ENCODE peak calls at places on chromosome 1, in four cellular contexts. One of them, this sample, is unnamed.

GRCh38 chr1:1203561-1204424 is 2.6 kb downstream of the TNFRSF18 start:
- DNase-seq in uterus: no peak
- DNase-seq in CD8-positive, alpha-beta T cell: no peak
- DNase-seq in cardiac muscle cell: no peak
- DNase-seq in this sample: peak; percentile 43

GRCh38 chr1:9873385-9873784 is 36.7 kb downstream of the CTNNBIP1 start:
- DNase-seq in uterus: no peak
- DNase-seq in CD8-positive, alpha-beta T cell: no peak
- DNase-seq in cardiac muscle cell: no peak
- DNase-seq in this sample: peak; percentile 89

GRCh38 chr1:151146072-151146415 is 387 bp downstream of the SEMA6C start:
- DNase-seq in uterus: no peak
- DNase-seq in CD8-positive, alpha-beta T cell: no peak
- DNase-seq in cardiac muscle cell: no peak
- DNase-seq in this sample: no peak

GRCh38 chr1:159883134-159883533 is 16.8 kb downstream of the CFAP45 start:
- DNase-seq in uterus: no peak
- DNase-seq in CD8-positive, alpha-beta T cell: no peak
- DNase-seq in cardiac muscle cell: no peak
- DNase-seq in this sample: no peak

GRCh38 chr1:211637066-211637465 is 38.4 kb downstream of the NEK2 start:
- DNase-seq in uterus: no peak
- DNase-seq in CD8-positive, alpha-beta T cell: no peak
- DNase-seq in cardiac muscle cell: no peak
- DNase-seq in this sample: no peak

GRCh38 chr1:150148834-150149489 is 754 bp upstream of the PLEKHO1 start:
- DNase-seq in uterus: peak; percentile 40
- DNase-seq in CD8-positive, alpha-beta T cell: no peak
- DNase-seq in cardiac muscle cell: no peak
- DNase-seq in this sample: no peak

GRCh38 chr1:216830402-216830801 is 107.2 kb upstream of the ESRRG start:
- DNase-seq in uterus: no peak
- DNase-seq in CD8-positive, alpha-beta T cell: no peak
- DNase-seq in cardiac muscle cell: no peak
- DNase-seq in this sample: no peak

GRCh38 chr1:205505076-205505729 is 734 bp downstream of the CDK18 start:
- DNase-seq in uterus: no peak
- DNase-seq in CD8-positive, alpha-beta T cell: no peak
- DNase-seq in cardiac muscle cell: peak; percentile 44
- DNase-seq in this sample: no peak

GRCh38 chr1:24764439-24764838 is 19.2 kb downstream of the CLIC4 start:
- DNase-seq in uterus: no peak
- DNase-seq in CD8-positive, alpha-beta T cell: no peak
- DNase-seq in cardiac muscle cell: no peak
- DNase-seq in this sample: no peak

GRCh38 chr1:16960560-16961296 is 19.7 kb downstream of the MFAP2 start:
- DNase-seq in uterus: peak; percentile 85
- DNase-seq in CD8-positive, alpha-beta T cell: peak; percentile 56
- DNase-seq in cardiac muscle cell: peak; percentile 82
- DNase-seq in this sample: peak; percentile 94

GRCh38 chr1:62436039-62436465 is 797 bp upstream of the USP1 start:
- DNase-seq in uterus: no peak
- DNase-seq in CD8-positive, alpha-beta T cell: peak; percentile 96
- DNase-seq in cardiac muscle cell: no peak
- DNase-seq in this sample: peak; percentile 99

GRCh38 chr1:9538669-9539164 is 548 bp upstream of the SLC25A33 start:
- DNase-seq in uterus: peak; percentile 40
- DNase-seq in CD8-positive, alpha-beta T cell: no peak
- DNase-seq in cardiac muscle cell: no peak
- DNase-seq in this sample: peak; percentile 50

GRCh38 chr1:44677201-44677520 is 2.6 kb downstream of the ARMH1 start:
- DNase-seq in uterus: no peak
- DNase-seq in CD8-positive, alpha-beta T cell: no peak
- DNase-seq in cardiac muscle cell: no peak
- DNase-seq in this sample: no peak

GRCh38 chr1:191804311-191804710 is 354.0 kb upstream of the RGS18 start:
- DNase-seq in uterus: no peak
- DNase-seq in CD8-positive, alpha-beta T cell: no peak
- DNase-seq in cardiac muscle cell: peak; percentile 60
- DNase-seq in this sample: no peak

GRCh38 chr1:245485996-245486395 is 331.2 kb downstream of the KIF26B start:
- DNase-seq in uterus: no peak
- DNase-seq in CD8-positive, alpha-beta T cell: no peak
- DNase-seq in cardiac muscle cell: no peak
- DNase-seq in this sample: no peak

GRCh38 chr1:155339515-155340111 is 18.9 kb downstream of the RUSC1 start:
- DNase-seq in uterus: no peak
- DNase-seq in CD8-positive, alpha-beta T cell: no peak
- DNase-seq in cardiac muscle cell: no peak
- DNase-seq in this sample: no peak

GRCh38 chr1:246930830-246931548 is 759 bp downstream of the AHCTF1 start:
- DNase-seq in uterus: peak; percentile 45
- DNase-seq in CD8-positive, alpha-beta T cell: peak; percentile 41
- DNase-seq in cardiac muscle cell: peak; percentile 54
- DNase-seq in this sample: peak; percentile 67
- TF ChIP-seq CTCF in uterus: no peak
- TF ChIP-seq CTCF in CD8-positive, alpha-beta T cell: no peak
- TF ChIP-seq CTCF in cardiac muscle cell: no peak
- TF ChIP-seq CTCF in this sample: no peak

GRCh38 chr1:210248341-210248740 is 15.7 kb downstream of the SERTAD4 start:
- DNase-seq in uterus: no peak
- DNase-seq in CD8-positive, alpha-beta T cell: no peak
- DNase-seq in cardiac muscle cell: no peak
- DNase-seq in this sample: no peak
- H3K4me1 ChIP-seq in uterus: no peaks in the 10 kb centered on the region
- H3K4me1 ChIP-seq in CD8-positive, alpha-beta T cell: peaks cover 7% of the 10 kb centered on the region
- H3K4me1 ChIP-seq in cardiac muscle cell: peaks cover 6% of the 10 kb centered on the region
- H3K4me1 ChIP-seq in this sample: peaks cover 8% of the 10 kb centered on the region

DNA sequence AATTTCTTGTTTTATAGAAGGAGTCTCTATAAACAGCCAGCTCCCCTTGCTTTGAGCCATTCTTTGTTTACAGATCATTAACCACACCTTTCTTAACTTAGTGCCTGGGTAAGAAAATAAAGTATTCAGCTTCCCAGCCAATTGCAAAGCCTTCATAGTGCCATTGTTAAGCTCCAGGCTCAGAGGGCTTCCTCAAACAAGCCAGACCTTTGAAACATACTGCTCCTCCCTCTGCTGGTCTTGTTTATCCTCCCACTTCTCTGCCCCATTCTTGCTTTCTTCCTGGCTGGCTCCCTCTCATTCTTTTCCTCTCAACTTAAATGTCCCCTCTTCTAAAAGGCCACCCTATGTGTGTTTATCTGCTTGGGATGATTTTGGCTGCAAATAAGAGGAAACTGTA is 319.4 kb upstream of the ST6GALNAC5 start:
- DNase-seq in uterus: no peak
- DNase-seq in CD8-positive, alpha-beta T cell: no peak
- DNase-seq in cardiac muscle cell: no peak
- DNase-seq in this sample: no peak
- TF ChIP-seq CTCF in uterus: no peak
- TF ChIP-seq CTCF in CD8-positive, alpha-beta T cell: no peak
- TF ChIP-seq CTCF in cardiac muscle cell: no peak
- TF ChIP-seq CTCF in this sample: peak; percentile 44

GRCh38 chr1:101137144-101138126 is 99.4 kb upstream of the S1PR1 start:
- DNase-seq in uterus: no peak
- DNase-seq in CD8-positive, alpha-beta T cell: no peak
- DNase-seq in cardiac muscle cell: no peak
- DNase-seq in this sample: no peak

GRCh38 chr1:101139130-101139529 is 97.7 kb upstream of the S1PR1 start:
- DNase-seq in uterus: no peak
- DNase-seq in CD8-positive, alpha-beta T cell: no peak
- DNase-seq in cardiac muscle cell: no peak
- DNase-seq in this sample: no peak

GRCh38 chr1:101135526-101135925 is 101.3 kb upstream of the S1PR1 start:
- DNase-seq in uterus: no peak
- DNase-seq in CD8-positive, alpha-beta T cell: no peak
- DNase-seq in cardiac muscle cell: no peak
- DNase-seq in this sample: no peak

GRCh38 chr1:101140041-101140718 is 96.6 kb upstream of the S1PR1 start:
- DNase-seq in uterus: no peak
- DNase-seq in CD8-positive, alpha-beta T cell: no peak
- DNase-seq in cardiac muscle cell: no peak
- DNase-seq in this sample: no peak

GRCh38 chr1:101136739-101137138 is 100.1 kb upstream of the S1PR1 start:
- DNase-seq in uterus: no peak
- DNase-seq in CD8-positive, alpha-beta T cell: no peak
- DNase-seq in cardiac muscle cell: peak; percentile 39
- DNase-seq in this sample: no peak
- H3K4me1 ChIP-seq in uterus: no peaks in the 10 kb centered on the region
- H3K4me1 ChIP-seq in CD8-positive, alpha-beta T cell: peaks cover 35% of the 10 kb centered on the region
- H3K4me1 ChIP-seq in cardiac muscle cell: peaks cover 24% of the 10 kb centered on the region
- H3K4me1 ChIP-seq in this sample: no peaks in the 10 kb centered on the region

GRCh38 chr1:64242895-64243756 is 39.7 kb downstream of the UBE2U start:
- DNase-seq in uterus: no peak
- DNase-seq in CD8-positive, alpha-beta T cell: no peak
- DNase-seq in cardiac muscle cell: peak; percentile 55
- DNase-seq in this sample: no peak
- TF ChIP-seq CTCF in uterus: peak; percentile 36
- TF ChIP-seq CTCF in CD8-positive, alpha-beta T cell: peak; percentile 55
- TF ChIP-seq CTCF in cardiac muscle cell: peak; percentile 43
- TF ChIP-seq CTCF in this sample: no peak

GRCh38 chr1:36349839-36350238 is 26.4 kb upstream of the EVA1B start:
- DNase-seq in uterus: no peak
- DNase-seq in CD8-positive, alpha-beta T cell: no peak
- DNase-seq in cardiac muscle cell: no peak
- DNase-seq in this sample: no peak
- H3K4me1 ChIP-seq in uterus: no peaks in the 10 kb centered on the region
- H3K4me1 ChIP-seq in CD8-positive, alpha-beta T cell: peaks cover 18% of the 10 kb centered on the region
- H3K4me1 ChIP-seq in cardiac muscle cell: no peaks in the 10 kb centered on the region
- H3K4me1 ChIP-seq in this sample: peaks cover 4% of the 10 kb centered on the region

GRCh38 chr1:55285849-55286248 is 70.7 kb upstream of the USP24 start:
- DNase-seq in uterus: no peak
- DNase-seq in CD8-positive, alpha-beta T cell: no peak
- DNase-seq in cardiac muscle cell: no peak
- DNase-seq in this sample: no peak
- TF ChIP-seq CTCF in uterus: no peak
- TF ChIP-seq CTCF in CD8-positive, alpha-beta T cell: no peak
- TF ChIP-seq CTCF in cardiac muscle cell: no peak
- TF ChIP-seq CTCF in this sample: no peak

GRCh38 chr1:29689372-29690030 is 453.2 kb downstream of the PTPRU start:
- DNase-seq in uterus: no peak
- DNase-seq in CD8-positive, alpha-beta T cell: no peak
- DNase-seq in cardiac muscle cell: no peak
- DNase-seq in this sample: peak; percentile 37
- H3K4me1 ChIP-seq in uterus: no peaks in the 10 kb centered on the region
- H3K4me1 ChIP-seq in CD8-positive, alpha-beta T cell: no peaks in the 10 kb centered on the region
- H3K4me1 ChIP-seq in cardiac muscle cell: no peaks in the 10 kb centered on the region
- H3K4me1 ChIP-seq in this sample: no peaks in the 10 kb centered on the region

This sample was measured in Peyer's patch.